ENCODE peak calls at places on chromosome 6, in five cellular contexts. W, I, F, D and Z are unnamed samples.

GRCh38 chr6:159887146-159887545 is 3.6 kb upstream of the MAS1 start:
- DNase-seq in W (no peak), D (no peak), F (no peak), I (no peak), Z (no peak)

GRCh38 chr6:122200441-122200840 is 199.0 kb upstream of the HSF2 start:
- DNase-seq in I (no peak), W (no peak), D (no peak), F (no peak), Z (no peak)

GRCh38 chr6:4935486-4935885 is 68.4 kb downstream of the RPP40 start:
- DNase-seq in D (no peak), W (no peak), I (no peak), F (no peak), Z (peak)

GRCh38 chr6:37313698-37314097 is 40.1 kb upstream of the RNF8 start:
- DNase-seq in I (no peak), W (no peak), F (no peak), D (no peak), Z (no peak)

GRCh38 chr6:44221291-44221960 is 2.0 kb upstream of the SLC29A1 start:
- DNase-seq in I (peak), F (peak), W (peak), D (peak), Z (peak)

GRCh38 chr6:119110601-119111548 is 32.4 kb upstream of the FAM184A start:
- DNase-seq in F (peak), I (peak), W (peak), D (no peak), Z (peak)

GRCh38 chr6:109628158-109629000 is 62.6 kb downstream of the AK9 start:
- DNase-seq in W (no peak), F (no peak), I (no peak), D (no peak), Z (no peak)

GRCh38 chr6:118667988-118668387 is 16.6 kb upstream of the CEP85L start:
- DNase-seq in I (no peak), D (no peak), W (no peak), F (no peak), Z (no peak)

GRCh38 chr6:33204415-33205171 is at the start of gene HSD17B8:
- DNase-seq in I (peak), D (peak), F (peak), W (peak), Z (peak)